ENCODE peak calls at places on chromosomes 16 and 17, in four cellular contexts. U is mammary epithelial cell, Z is K562, N is fibroblast of lung. C is an unnamed sample.

GRCh38 chr16:85582177-85582888 is 30.8 kb upstream of the GSE1 start:
- DNase-seq in N (no peak), U (no peak), Z (no peak), C (no peak)

GRCh38 chr16:27803775-27804549 is 254.0 kb downstream of the KATNIP start:
- DNase-seq in N (no peak), U (no peak), Z (no peak), C (no peak)

GRCh38 chr17:29149431-29150064 is 30.6 kb downstream of the MYO18A start:
- DNase-seq in U (peak), N (no peak), Z (no peak), C (no peak)

GRCh38 chr17:66448008-66448644 is 145.7 kb downstream of the PRKCA start:
- DNase-seq in U (no peak), Z (no peak), N (no peak), C (no peak)

GRCh38 chr16:56278196-56278855 is 87.0 kb downstream of the GNAO1 start:
- DNase-seq in N (no peak), Z (peak), U (no peak), C (no peak)

GRCh38 chr16:23330161-23330560 is 28.1 kb downstream of the SCNN1B start:
- DNase-seq in N (no peak), U (no peak), Z (no peak), C (no peak)

GRCh38 chr17:42682400-42683384 is at the start of gene CNTNAP1:
- DNase-seq in N (peak), Z (no peak), U (peak), C (peak)

GRCh38 chr17:55303701-55304145 is 39.0 kb downstream of the HLF start:
- DNase-seq in Z (no peak), U (no peak), N (peak), C (no peak)

GRCh38 chr17:75430159-75430748 is 24.8 kb upstream of the GRB2 start:
- DNase-seq in U (no peak), N (no peak), Z (peak), C (peak)

GRCh38 chr17:58789160-58789559 is 33.5 kb downstream of the PPM1E start:
- DNase-seq in U (no peak), Z (no peak), N (no peak), C (no peak)

GRCh38 chr16:66315210-66315825 is 51.2 kb upstream of the CDH5 start:
- DNase-seq in N (peak), U (peak), Z (peak), C (peak)

GRCh38 chr17:33318241-33318640 is 25.1 kb upstream of the ASIC2 start:
- DNase-seq in U (no peak), Z (no peak), N (no peak), C (no peak)

GRCh38 chr17:42284020-42284369 is 4.3 kb upstream of the STAT5A start:
- DNase-seq in Z (no peak), U (no peak), N (no peak), C (no peak)

GRCh38 chr16:63422633-63423032 is 1386.4 kb upstream of the CDH8 start:
- DNase-seq in N (no peak), U (no peak), Z (no peak), C (no peak)

GRCh38 chr17:9576521-9577401 is at the start of gene CFAP52:
- DNase-seq in Z (peak), N (peak), U (peak), C (peak)

GRCh38 chr17:49454050-49454449 is 39.4 kb upstream of the PHB1 start:
- DNase-seq in N (no peak), U (peak), Z (no peak), C (no peak)

GRCh38 chr16:16191493-16192167 is 31.7 kb downstream of the ABCC6 start:
- DNase-seq in N (no peak), Z (no peak), U (no peak), C (no peak)

GRCh38 chr17:32609085-32609484 is 122.3 kb downstream of the CDK5R1 start:
- DNase-seq in U (peak), Z (no peak), N (peak), C (no peak)

GRCh38 chr16:14071576-14072271 is 605 bp downstream of the MRTFB start:
- DNase-seq in Z (no peak), U (peak), N (no peak), C (no peak)

GRCh38 chr16:15874745-15875314 is 13.6 kb downstream of the CEP20 start:
- DNase-seq in N (peak), Z (peak), U (peak), C (peak)

GRCh38 chr16:12028220-12028619 is 51.7 kb downstream of the SNX29 start:
- DNase-seq in U (no peak), N (no peak), Z (no peak), C (no peak)

GRCh38 chr16:83215417-83216001 is 588.7 kb downstream of the CDH13 start:
- DNase-seq in U (peak), N (peak), Z (peak), C (peak)

GRCh38 chr16:3669067-3669466 is 14.6 kb downstream of the DNASE1 start:
- DNase-seq in U (no peak), N (no peak), Z (no peak), C (no peak)

GRCh38 chr17:43211480-43212402 is at the start of gene TMEM106A:
- DNase-seq in N (peak), Z (no peak), U (peak), C (peak)

GRCh38 chr16:50680907-50681885 is at the start of gene SNX20:
- DNase-seq in N (no peak), U (no peak), Z (no peak), C (no peak)
- H2AFZ ChIP-seq in N (no peak), U (no peak), Z (no peak), C (no peak)

GRCh38 chr16:31513884-31514283 is 5.7 kb upstream of the RUSF1 start:
- DNase-seq in Z (no peak), U (no peak), N (no peak), C (no peak)

GRCh38 chr16:31507617-31507928 is 618 bp downstream of the RUSF1 start:
- DNase-seq in N (no peak), Z (no peak), U (peak), C (no peak)

GRCh38 chr16:31507929-31508705 is at the start of gene RUSF1:
- DNase-seq in U (peak), Z (peak), N (peak), C (peak)

GRCh38 chr16:31508706-31509523 is 724 bp upstream of the RUSF1 start:
- DNase-seq in Z (peak), N (peak), U (peak), C (no peak)

DNA sequence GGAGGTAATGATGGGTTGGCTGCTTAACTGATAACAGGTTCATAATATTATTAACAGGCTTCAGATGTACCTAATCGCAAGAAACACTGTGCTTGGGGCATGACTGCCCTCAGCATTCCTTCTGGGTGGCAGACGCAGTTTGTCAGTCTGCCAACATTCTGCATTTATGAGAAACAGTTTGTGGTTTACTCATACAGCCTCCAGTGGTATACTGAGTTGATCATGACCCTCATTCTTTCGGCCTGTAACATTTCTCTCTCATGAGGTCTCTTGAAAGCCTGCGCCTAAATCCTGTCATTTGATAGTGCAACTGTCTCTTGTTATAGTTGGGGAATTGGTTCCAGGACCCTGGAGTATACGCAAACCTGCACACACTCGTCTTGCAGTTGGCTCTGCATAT is 4.9 kb upstream of the RUSF1 start:
- DNase-seq in U (peak), N (peak), Z (no peak), C (no peak)
- H3K4me2 ChIP-seq in U (no peak), N (no peak), Z (no peak), C (no peak)

DNA sequence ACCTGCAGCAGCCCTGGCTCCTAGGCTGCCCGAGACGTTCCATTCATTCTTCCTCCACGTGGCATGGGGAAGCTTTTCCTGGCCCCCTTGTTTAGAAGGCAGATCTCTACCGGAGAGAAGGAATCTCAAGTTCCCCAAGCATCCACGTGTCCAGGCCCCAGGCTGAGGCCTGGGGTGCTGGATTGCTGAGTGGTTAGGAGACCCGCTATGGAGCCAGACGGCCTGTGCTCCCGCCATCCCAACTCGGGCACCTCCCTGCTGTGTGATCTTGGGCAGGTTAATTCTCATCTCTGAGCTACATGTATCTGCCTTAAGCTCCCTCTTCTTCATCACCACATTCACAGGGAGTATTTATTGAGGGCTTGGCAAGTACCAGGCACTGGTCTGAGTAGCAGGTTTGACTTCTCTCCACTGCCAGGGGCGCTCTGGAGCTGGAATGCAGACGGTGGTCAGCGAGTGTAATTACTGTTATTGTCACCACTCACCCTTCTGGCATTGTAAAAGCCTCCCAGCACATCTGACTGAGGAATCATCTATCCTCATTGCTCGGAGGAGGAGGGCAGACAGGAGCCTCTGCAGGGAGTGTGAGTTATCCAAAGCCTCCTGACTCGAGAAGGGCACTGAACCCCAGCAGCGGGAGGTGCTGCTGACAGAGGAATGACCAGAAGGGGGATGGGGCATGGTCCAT is 1.1 kb upstream of the ADGRG1 start:
- DNase-seq in Z (no peak), N (peak), U (peak), C (no peak)
- H3K4me3 ChIP-seq in Z (no peak), N (no peak), U (no peak), C (no peak)

GRCh38 chr17:39138416-39139136 is 12.9 kb downstream of the PLXDC1 start:
- DNase-seq in Z (no peak), U (no peak), N (no peak), C (no peak)
- H2AFZ ChIP-seq in Z (no peak), U (peak), N (peak), C (no peak)

GRCh38 chr17:45672301-45672700 is 111.8 kb upstream of the CRHR1 start:
- DNase-seq in N (no peak), Z (peak), U (no peak), C (no peak)
- H3K4me2 ChIP-seq in N (no peak), Z (no peak), U (no peak), C (no peak)

DNA sequence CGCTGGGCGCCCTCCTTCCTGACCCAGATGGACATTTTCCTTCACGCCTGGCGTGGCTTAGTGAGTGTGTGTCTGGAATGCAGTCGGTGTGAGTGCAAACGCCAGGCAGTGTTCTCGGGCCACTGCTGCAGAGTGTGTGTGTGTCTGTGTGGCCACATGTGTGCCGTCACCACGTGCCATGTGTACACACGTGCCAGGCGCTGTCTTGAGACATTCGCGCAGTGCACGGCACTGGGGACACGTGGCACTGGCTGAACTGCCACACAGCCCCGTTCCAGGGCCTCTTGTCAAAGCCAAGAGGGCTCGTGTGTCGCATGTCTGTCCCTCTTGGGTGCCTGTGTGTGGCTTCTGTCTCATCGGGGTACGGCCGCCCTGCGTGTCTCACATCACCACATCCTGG is 28.8 kb downstream of the MAPK8IP3 start:
- DNase-seq in U (no peak), Z (no peak), N (no peak), C (no peak)
- H3K4me3 ChIP-seq in U (no peak), Z (no peak), N (no peak), C (no peak)

GRCh38 chr17:80621335-80622169 is 76.9 kb downstream of the RPTOR start:
- DNase-seq in Z (no peak), N (no peak), U (no peak), C (no peak)
- H2AFZ ChIP-seq in Z (no peak), N (no peak), U (no peak), C (no peak)

GRCh38 chr17:6471531-6472465 is 27.5 kb downstream of the PIMREG start:
- DNase-seq in Z (no peak), N (peak), U (peak), C (no peak)
- H3K4me2 ChIP-seq in Z (no peak), N (no peak), U (peak), C (no peak)

GRCh38 chr17:59877965-59878364 is 14.8 kb downstream of the TUBD1 start:
- DNase-seq in Z (no peak), N (no peak), U (no peak), C (no peak)

GRCh38 chr17:59874366-59874765 is 18.4 kb downstream of the TUBD1 start:
- DNase-seq in U (no peak), N (no peak), Z (no peak), C (no peak)

GRCh38 chr17:59878624-59879023 is 14.1 kb downstream of the TUBD1 start:
- DNase-seq in U (no peak), N (no peak), Z (no peak), C (no peak)
- H3K4me3 ChIP-seq in U (no peak), N (no peak), Z (no peak), C (no peak)

GRCh38 chr17:56309897-56310296 is 156.6 kb downstream of the ANKFN1 start:
- DNase-seq in U (no peak), N (peak), Z (no peak), C (no peak)
- H2AFZ ChIP-seq in U (no peak), N (no peak), Z (no peak), C (no peak)